ENCODE peak calls at places on chromosomes 6 and 20, in six cellular contexts. F is endothelial cell; O is small intestine; D is stimulated activated CD4-positive, alpha-beta T cell treated with anti-CD3 and anti-CD28 coated beads, Interleukin-15, amount 100 ng/mL, for 1 hour; M is non-pigmented ciliary epithelial cell; I is NCI-H2171 treated with DMSO at 0.1 percent for 48 hours. C is an unnamed sample.

GRCh38 chr6:166365806-166366205 is 16.9 kb downstream of the MPC1 start:
- DNase-seq in I (no peak), D (no peak), F (no peak), O (no peak), M (no peak), C (no peak)

GRCh38 chr20:63103402-63104311 is 96.9 kb upstream of the BHLHE23 start:
- DNase-seq in I (peak), F (no peak), O (no peak), M (no peak), D (no peak), C (no peak)

GRCh38 chr20:3995749-3996305 is 19.5 kb downstream of the RNF24 start:
- DNase-seq in O (no peak), F (no peak), M (no peak), I (peak), D (no peak), C (no peak)

GRCh38 chr20:10447028-10447427 is 11.9 kb downstream of the SLX4IP start:
- DNase-seq in O (peak), F (no peak), M (no peak), D (no peak), I (peak), C (peak)

GRCh38 chr20:44621325-44621724 is 30.2 kb downstream of the ADA start:
- DNase-seq in I (no peak), O (no peak), F (no peak), M (no peak), D (no peak), C (no peak)

GRCh38 chr6:139271056-139271455 is 20.7 kb downstream of the TXLNB start:
- DNase-seq in O (no peak), F (no peak), I (no peak), D (no peak), M (peak), C (no peak)

GRCh38 chr6:112443118-112443641 is 96.0 kb downstream of the RFPL4B start:
- DNase-seq in M (no peak), I (no peak), O (no peak), D (no peak), F (no peak), C (no peak)

GRCh38 chr6:168118935-168119334 is 39.9 kb upstream of the FRMD1 start:
- DNase-seq in F (no peak), I (no peak), D (no peak), O (no peak), M (no peak), C (no peak)

GRCh38 chr6:132188865-132189264 is 212.4 kb downstream of the MOXD1 start:
- DNase-seq in D (no peak), F (no peak), O (no peak), I (no peak), M (no peak), C (no peak)

GRCh38 chr6:46219661-46220060 is 48.9 kb upstream of the ENPP5 start:
- DNase-seq in O (no peak), M (no peak), I (no peak), D (no peak), F (no peak), C (no peak)